ENCODE peak calls at places on chromosomes 13 and 19, in five cellular contexts. Y, I, N, L and E are unnamed samples.

GRCh38 chr19:37855098-37855497 is 51.3 kb downstream of the WDR87 start:
- DNase-seq in Y (no peak), I (no peak), N (no peak), L (no peak), E (no peak)

GRCh38 chr13:34435338-34435737 is 506.7 kb upstream of the NBEA start:
- DNase-seq in Y (no peak), I (no peak), N (no peak), L (no peak), E (no peak)

GRCh38 chr13:102214956-102215355 is 186.9 kb downstream of the FGF14 start:
- DNase-seq in Y (no peak), I (no peak), N (no peak), L (no peak), E (no peak)

GRCh38 chr13:109945206-109945960 is 159.0 kb upstream of the IRS2 start:
- DNase-seq in Y (no peak), I (no peak), N (no peak), L (no peak), E (no peak)

GRCh38 chr19:35848486-35848885 is 3.8 kb downstream of the NPHS1 start:
- DNase-seq in Y (no peak), I (no peak), N (no peak), L (no peak), E (no peak)

GRCh38 chr13:90968510-90968909 is 379.0 kb upstream of the MIR17HG start:
- DNase-seq in Y (peak; percentile 70), I (peak; percentile 41), N (no peak), L (no peak), E (peak; percentile 6)

GRCh38 chr13:27919299-27919933 is 384 bp upstream of the PDX1 start:
- DNase-seq in Y (no peak), I (no peak), N (no peak), L (no peak), E (no peak)

GRCh38 chr13:19782049-19782726 is 557 bp downstream of the PSPC1 start:
- DNase-seq in Y (peak; percentile 63), I (peak; percentile 29), N (no peak), L (peak; percentile 87), E (no peak)

GRCh38 chr19:42389899-42390298 is at the start of gene CNFN:
- DNase-seq in Y (no peak), I (no peak), N (no peak), L (no peak), E (no peak)

GRCh38 chr19:42388851-42389489 is 1.1 kb downstream of the CNFN start:
- DNase-seq in Y (no peak), I (no peak), N (no peak), L (no peak), E (no peak)

GRCh38 chr19:42392165-42392564 is 2.1 kb upstream of the CNFN start:
- DNase-seq in Y (no peak), I (no peak), N (no peak), L (no peak), E (no peak)

GRCh38 chr19:42386974-42387707 is 3.0 kb downstream of the CNFN start:
- DNase-seq in Y (peak; percentile 77), I (peak; percentile 61), N (no peak), L (peak; percentile 91), E (peak; percentile 28)
- H3K4me3 ChIP-seq in Y (peak overlapping the region; percentile 64), I (peak overlapping the region; percentile 44), N (peak overlapping the region; percentile 42), L (peak overlapping the region; percentile 22), E (peak overlapping the region; percentile 49)

DNA sequence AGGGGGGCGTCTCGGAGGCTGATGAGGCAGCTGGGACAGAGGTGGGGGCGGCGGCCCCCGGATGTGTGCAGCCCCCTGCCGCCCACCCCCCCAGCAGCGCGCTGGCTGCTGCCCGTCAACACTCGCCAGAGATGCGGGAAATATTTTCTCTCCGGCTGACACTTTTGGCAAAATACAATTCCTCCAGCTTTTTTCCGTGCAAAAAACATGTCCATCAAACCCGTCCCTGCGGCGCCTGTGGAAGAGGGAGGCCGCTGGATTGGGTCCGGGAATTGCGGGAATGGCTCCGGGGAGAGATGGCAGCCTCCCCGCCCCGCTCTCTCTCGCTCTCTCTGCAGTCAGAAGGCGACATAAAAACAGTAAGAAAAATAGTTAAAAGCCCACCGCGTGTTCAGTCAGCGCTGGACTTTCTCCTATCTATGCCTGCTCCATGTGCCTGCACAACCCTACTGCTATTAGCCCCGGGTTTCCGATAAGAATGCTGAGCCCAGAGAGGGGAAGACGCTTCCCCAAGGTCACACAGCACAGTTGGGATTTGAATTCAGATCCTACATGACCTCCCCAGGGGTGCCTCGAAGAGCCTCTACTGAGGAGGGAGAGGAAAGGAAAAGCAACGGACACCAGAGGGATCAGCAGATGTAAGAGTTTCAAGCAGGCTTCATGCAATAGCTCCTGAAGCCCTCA is 23.2 kb downstream of the ZNRF4 start:
- DNase-seq in Y (no peak), I (no peak), N (no peak), L (no peak), E (no peak)
- H3K4me3 ChIP-seq in Y (no peak overlapping the region), I (peak overlapping the region; percentile 16), N (no peak overlapping the region), L (no peak overlapping the region), E (no peak overlapping the region)

DNA sequence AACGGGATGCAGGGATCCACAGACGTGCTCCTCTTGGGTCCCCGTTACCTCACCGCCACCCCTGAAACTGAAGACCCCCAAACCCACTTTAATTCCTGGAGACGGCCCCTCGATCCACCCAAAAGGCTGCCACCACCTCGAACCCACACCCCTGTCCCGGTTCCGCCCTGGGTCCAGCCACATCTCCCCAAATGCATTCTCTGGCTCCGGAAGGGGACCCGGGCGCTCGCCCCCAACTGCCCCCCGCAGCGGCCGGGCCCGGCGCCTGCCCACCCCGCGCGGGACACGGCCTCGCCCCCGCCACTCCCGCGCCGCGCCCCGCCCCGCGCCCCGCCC is 217 bp upstream of the FSTL3 start:
- DNase-seq in Y (no peak), I (no peak), N (no peak), L (no peak), E (no peak)
- H3K4me3 ChIP-seq in Y (no peak overlapping the region), I (peak overlapping the region; percentile 33), N (peak overlapping the region; percentile 31), L (no peak overlapping the region), E (no peak overlapping the region)

DNA sequence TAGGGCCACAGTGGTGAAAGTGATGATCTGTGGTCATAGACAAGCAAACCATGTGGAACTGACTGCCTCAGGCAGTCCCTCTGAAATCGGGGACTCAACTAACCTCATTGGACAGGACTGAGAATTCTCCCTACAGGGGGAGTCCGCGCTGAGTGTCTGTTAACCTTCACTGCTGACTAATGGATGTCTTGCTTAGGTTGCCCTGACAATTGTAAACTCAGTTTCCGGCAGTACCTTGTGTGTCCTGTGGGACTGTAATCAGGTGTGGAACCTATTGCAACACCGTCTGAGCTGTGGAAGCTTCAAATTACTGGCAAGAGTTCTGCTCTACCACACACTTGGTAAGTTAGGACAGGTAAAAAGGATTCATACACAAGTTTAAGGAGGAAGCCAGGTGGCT is 21.8 kb downstream of the ZNF77 start:
- DNase-seq in Y (no peak), I (no peak), N (no peak), L (peak; percentile 72), E (no peak)
- H3K4me3 ChIP-seq in Y (no peak overlapping the region), I (no peak overlapping the region), N (no peak overlapping the region), L (no peak overlapping the region), E (no peak overlapping the region)

GRCh38 chr19:50725932-50726230 is 2.7 kb downstream of the CLEC11A start:
- DNase-seq in Y (no peak), I (no peak), N (no peak), L (no peak), E (no peak)
- H3K4me3 ChIP-seq in Y (peak overlapping the region; percentile 76), I (peak overlapping the region; percentile 61), N (no peak overlapping the region), L (no peak overlapping the region), E (peak overlapping the region; percentile 78)

DNA sequence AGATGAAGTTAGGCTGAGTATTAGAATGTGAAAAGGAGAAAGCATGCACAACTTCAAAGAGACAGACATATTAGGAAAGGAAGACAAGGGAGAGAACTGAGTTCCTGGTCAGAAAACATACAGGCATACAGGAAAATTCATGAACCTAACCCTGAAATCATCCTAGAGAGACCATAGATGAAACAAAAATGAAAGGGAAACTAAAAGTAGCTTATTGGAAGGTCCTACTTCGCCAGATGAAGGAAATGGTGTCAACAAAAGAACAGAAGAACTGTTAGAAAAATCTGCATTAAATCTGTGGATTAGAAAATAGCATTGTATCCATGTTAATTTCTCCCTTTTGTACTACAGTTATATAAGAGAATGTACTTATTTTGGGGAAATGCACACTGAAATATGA is 169.0 kb upstream of the UFM1 start:
- DNase-seq in Y (no peak), I (no peak), N (no peak), L (no peak), E (no peak)
- H3K4me3 ChIP-seq in Y (no peak overlapping the region), I (no peak overlapping the region), N (no peak overlapping the region), L (no peak overlapping the region), E (peak overlapping the region; percentile 11)

DNA sequence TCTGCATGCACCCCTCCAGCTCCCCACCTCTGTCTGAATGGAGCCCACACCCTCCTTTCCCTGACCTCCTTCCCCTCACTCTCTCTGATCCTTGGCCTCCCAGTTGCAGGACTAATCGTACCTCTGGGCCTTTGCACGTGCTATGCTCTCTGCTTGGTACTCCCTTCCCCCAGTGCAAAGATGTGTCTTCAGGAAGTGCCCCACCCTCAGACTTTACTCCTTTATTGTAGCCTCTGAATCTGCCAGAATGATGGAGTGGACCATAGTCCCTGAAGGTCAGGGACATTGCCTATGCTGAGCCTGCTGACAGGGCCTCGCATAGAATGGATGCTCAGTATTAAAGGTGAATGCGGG is 1.3 kb upstream of the JUND start:
- DNase-seq in Y (no peak), I (no peak), N (no peak), L (no peak), E (no peak)
- H3K4me3 ChIP-seq in Y (peak overlapping the region; percentile 72), I (peak overlapping the region; percentile 46), N (peak overlapping the region; percentile 61), L (no peak overlapping the region), E (peak overlapping the region; percentile 70)

DNA sequence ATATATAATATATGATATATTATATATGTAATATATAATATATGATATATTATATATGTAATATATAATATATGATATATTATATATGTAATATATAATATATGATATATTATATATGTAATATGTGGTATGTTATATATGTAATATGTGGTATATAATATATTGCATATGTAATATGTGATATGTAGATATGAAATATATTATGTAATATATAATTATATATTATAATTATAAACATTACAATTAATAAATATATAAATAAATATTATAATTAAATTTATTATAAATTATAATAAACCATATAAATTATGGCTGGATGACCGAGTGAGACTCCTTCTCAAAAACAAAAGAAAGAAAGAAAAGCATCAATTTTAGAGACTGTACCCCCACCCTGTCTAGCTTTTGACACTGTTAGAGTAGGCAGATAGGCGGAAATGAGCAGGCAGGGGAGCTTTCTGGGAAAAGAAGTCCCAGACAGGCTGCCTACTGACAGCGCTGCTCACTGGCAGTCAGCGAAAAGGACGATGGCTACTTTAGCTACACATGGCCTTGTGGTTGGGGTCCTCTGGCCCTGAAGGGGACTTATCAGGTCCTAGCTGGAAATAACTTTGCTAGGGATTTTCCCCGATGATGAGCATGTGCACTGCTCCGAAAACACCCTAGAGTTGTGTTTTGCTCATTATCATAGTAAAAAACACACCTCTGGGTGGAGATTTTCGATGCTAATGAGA is 19.7 kb downstream of the C3 start:
- DNase-seq in Y (no peak), I (no peak), N (no peak), L (no peak), E (no peak)
- H3K4me3 ChIP-seq in Y (no peak overlapping the region), I (no peak overlapping the region), N (no peak overlapping the region), L (no peak overlapping the region), E (no peak overlapping the region)

GRCh38 chr19:18660051-18660910 is 23.2 kb upstream of the CRTC1 start:
- DNase-seq in Y (no peak), I (no peak), N (no peak), L (no peak), E (no peak)

GRCh38 chr19:18657590-18658365 is 20.9 kb downstream of the KLHL26 start:
- DNase-seq in Y (no peak), I (peak; percentile 40), N (no peak), L (no peak), E (no peak)

GRCh38 chr19:18658366-18658855 is 21.6 kb downstream of the KLHL26 start:
- DNase-seq in Y (no peak), I (no peak), N (no peak), L (no peak), E (no peak)

GRCh38 chr19:18660939-18661338 is 22.5 kb upstream of the CRTC1 start:
- DNase-seq in Y (no peak), I (no peak), N (no peak), L (no peak), E (no peak)

GRCh38 chr19:18659281-18660050 is 22.6 kb downstream of the KLHL26 start:
- DNase-seq in Y (no peak), I (peak; percentile 29), N (no peak), L (no peak), E (no peak)
- H3K4me3 ChIP-seq in Y (no peak overlapping the region), I (no peak overlapping the region), N (no peak overlapping the region), L (no peak overlapping the region), E (no peak overlapping the region)